ENCODE peak calls at places on chromosomes 2 and 18, in seven cellular contexts. U is dorsolateral prefrontal cortex, T is right atrium auricular region, O is kidney, J is bronchial epithelial cell, S is mucosa of descending colon, N is endodermal cell. D is an unnamed sample.

GRCh38 chr2:54054271-54054670 is 61.1 kb upstream of the ACYP2 start:
- DNase-seq in U (no peak), S (no peak), T (no peak), O (no peak), J (no peak), N (no peak), D (no peak)

GRCh38 chr2:9112079-9112721 is 94.4 kb upstream of the ASAP2 start:
- DNase-seq in O (no peak), J (peak), T (peak), U (no peak), N (no peak), S (no peak), D (no peak)

GRCh38 chr2:84494070-84494469 is 22.2 kb upstream of the DNAH6 start:
- DNase-seq in T (no peak), J (peak), U (no peak), O (no peak), S (no peak), N (no peak), D (no peak)

GRCh38 chr2:54770211-54770610 is 46.7 kb downstream of the EML6 start:
- DNase-seq in U (no peak), T (no peak), O (no peak), J (no peak), S (no peak), N (no peak), D (no peak)

GRCh38 chr2:234673961-234674759 is 177.3 kb upstream of the ARL4C start:
- DNase-seq in T (no peak), J (no peak), S (no peak), U (no peak), N (peak), O (no peak), D (no peak)

GRCh38 chr2:119549236-119549635 is 5.0 kb downstream of the CFAP221 start:
- DNase-seq in U (no peak), N (no peak), S (no peak), J (peak), T (no peak), O (no peak), D (no peak)

GRCh38 chr2:224598669-224599068 is 13.5 kb upstream of the CUL3 start:
- DNase-seq in N (no peak), O (no peak), U (no peak), J (peak), T (no peak), S (no peak), D (no peak)

GRCh38 chr2:140737006-140737405 is 1393.8 kb downstream of the LRP1B start:
- DNase-seq in N (no peak), J (no peak), T (no peak), U (no peak), S (no peak), O (no peak), D (no peak)

GRCh38 chr18:50190926-50191325 is 4.0 kb downstream of the MYO5B start:
- DNase-seq in O (no peak), J (peak), S (no peak), T (no peak), N (no peak), U (no peak), D (no peak)

GRCh38 chr2:181072486-181072885 is 92.1 kb downstream of the UBE2E3 start:
- DNase-seq in T (no peak), N (no peak), U (no peak), S (no peak), J (peak), O (no peak), D (no peak)

GRCh38 chr2:43293744-43294695 is 67.6 kb upstream of the ZFP36L2 start:
- DNase-seq in J (peak), O (no peak), S (no peak), T (peak), U (no peak), N (no peak), D (no peak)

GRCh38 chr2:216596986-216597509 is 36.2 kb upstream of the IGFBP2 start:
- DNase-seq in T (no peak), S (no peak), N (no peak), J (no peak), O (no peak), U (no peak), D (no peak)

GRCh38 chr2:9256570-9257043 is 50.0 kb downstream of the ASAP2 start:
- DNase-seq in N (peak), O (no peak), J (no peak), S (no peak), U (no peak), T (no peak), D (no peak)

GRCh38 chr2:182300603-182301002 is 126.2 kb downstream of the PDE1A start:
- DNase-seq in O (no peak), N (no peak), S (no peak), U (no peak), T (no peak), J (no peak), D (no peak)

DNA sequence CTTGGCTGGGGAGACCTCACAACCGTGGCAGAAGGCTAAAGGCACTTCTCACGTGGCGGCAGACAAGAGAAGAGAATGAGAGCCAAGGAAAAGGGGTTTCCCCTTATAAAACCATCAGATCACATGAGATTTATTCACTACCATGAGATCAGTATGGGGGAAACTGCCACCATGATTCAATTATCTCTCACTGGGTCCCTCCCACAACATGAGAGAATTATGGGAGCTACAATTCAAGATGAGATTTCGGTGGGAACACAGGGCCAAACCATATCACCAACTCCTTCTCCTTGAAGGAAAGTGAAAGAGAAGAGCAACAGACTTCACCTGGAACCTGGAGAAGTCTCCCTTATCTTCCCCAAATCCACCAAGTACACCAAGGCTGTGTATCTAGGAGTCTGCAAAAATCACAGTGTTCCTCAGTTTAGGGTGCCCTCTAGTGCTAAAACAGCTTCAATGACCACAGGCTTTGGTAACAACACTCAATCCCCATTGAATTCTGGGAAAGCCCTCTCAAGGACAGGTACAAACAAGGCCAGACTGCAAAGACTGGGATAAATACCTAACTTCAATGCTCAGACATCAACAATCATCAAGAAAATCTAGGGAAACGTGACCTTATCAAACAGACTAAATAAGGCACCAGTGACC is 148.8 kb upstream of the SRD5A2 start:
- DNase-seq in J (peak), T (no peak), U (no peak), N (peak), O (no peak), S (no peak), D (no peak)
- TF ChIP-seq CTCF in J (peak), T (no peak), U (no peak), N (peak), O (peak), S (no peak), D (peak)

GRCh38 chr2:172777431-172777830 is 41.8 kb downstream of the RAPGEF4 start:
- DNase-seq in U (no peak), O (no peak), S (no peak), T (no peak), J (no peak), N (no peak), D (no peak)

GRCh38 chr2:172782506-172783090 is 47.0 kb downstream of the RAPGEF4 start:
- DNase-seq in J (no peak), U (no peak), O (no peak), N (no peak), S (no peak), T (no peak), D (no peak)

GRCh38 chr2:172788871-172789270 is 53.2 kb downstream of the RAPGEF4 start:
- DNase-seq in U (no peak), N (no peak), O (no peak), S (no peak), J (no peak), T (no peak), D (no peak)

GRCh38 chr2:172783091-172783898 is 47.6 kb downstream of the RAPGEF4 start:
- DNase-seq in J (peak), O (peak), N (peak), T (no peak), S (no peak), U (no peak), D (peak)
- TF ChIP-seq CTCF in J (peak), O (no peak), N (peak), T (no peak), S (no peak), U (no peak), D (no peak)

GRCh38 chr2:164802095-164802744 is 39.4 kb downstream of the COBLL1 start:
- DNase-seq in J (no peak), N (no peak), U (no peak), T (no peak), O (no peak), S (no peak), D (no peak)
- TF ChIP-seq CTCF in J (no peak), N (no peak), U (no peak), T (no peak), O (no peak), S (no peak), D (no peak)

GRCh38 chr18:76847926-76848325 is 25.6 kb downstream of the ZNF236 start:
- DNase-seq in U (no peak), T (no peak), S (no peak), N (peak), O (no peak), J (peak), D (no peak)
- TF ChIP-seq CTCF in U (no peak), T (no peak), S (no peak), N (peak), O (no peak), J (no peak), D (no peak)

DNA sequence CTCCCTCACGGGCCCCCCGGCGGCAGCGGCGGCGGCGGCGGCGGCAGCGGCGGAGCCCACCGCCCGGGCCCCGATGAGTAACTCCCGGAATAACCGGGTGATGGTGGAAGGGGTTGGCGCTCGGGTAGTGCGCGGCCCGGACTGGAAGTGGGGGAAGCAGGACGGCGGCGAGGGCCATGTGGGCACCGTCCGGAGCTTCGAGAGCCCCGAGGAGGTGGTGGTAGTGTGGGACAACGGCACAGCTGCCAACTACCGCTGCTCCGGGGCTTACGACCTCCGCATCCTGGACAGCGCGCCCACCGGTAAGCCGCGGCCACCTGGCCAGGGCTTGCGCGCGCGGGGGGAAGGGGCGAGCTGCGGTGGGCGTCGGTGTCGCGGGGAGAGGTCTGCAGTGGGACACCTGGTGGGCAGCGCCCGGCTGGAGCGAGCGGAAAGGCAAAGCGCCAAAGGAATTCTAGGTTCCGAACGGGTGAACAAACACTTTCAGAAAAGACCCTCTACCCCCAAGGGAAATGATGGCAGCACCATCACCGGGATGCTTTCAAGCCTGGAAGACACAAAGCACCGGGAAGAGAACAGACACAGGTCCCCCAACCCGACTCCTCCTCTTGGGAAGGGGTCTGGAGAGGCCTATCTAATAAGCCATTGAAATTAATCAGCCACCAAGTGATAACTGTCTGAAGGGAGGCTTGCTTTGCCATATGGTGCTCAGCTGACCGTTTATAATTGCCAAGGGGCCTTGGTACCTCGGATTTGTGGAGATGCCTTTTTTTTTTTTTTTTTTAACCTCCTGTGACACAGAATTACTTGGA is 1.1 kb downstream of the MIB1 start:
- DNase-seq in N (peak), T (no peak), O (peak), U (no peak), S (no peak), J (no peak), D (peak)
- TF ChIP-seq CTCF in N (peak), T (no peak), O (no peak), U (no peak), S (no peak), J (peak), D (no peak)

GRCh38 chr2:41326801-41327200 is 721.0 kb upstream of the PKDCC start:
- DNase-seq in T (no peak), U (no peak), S (no peak), N (peak), O (no peak), J (no peak), D (no peak)
- TF ChIP-seq CTCF in T (no peak), U (no peak), S (no peak), N (no peak), O (no peak), J (no peak), D (no peak)

DNA sequence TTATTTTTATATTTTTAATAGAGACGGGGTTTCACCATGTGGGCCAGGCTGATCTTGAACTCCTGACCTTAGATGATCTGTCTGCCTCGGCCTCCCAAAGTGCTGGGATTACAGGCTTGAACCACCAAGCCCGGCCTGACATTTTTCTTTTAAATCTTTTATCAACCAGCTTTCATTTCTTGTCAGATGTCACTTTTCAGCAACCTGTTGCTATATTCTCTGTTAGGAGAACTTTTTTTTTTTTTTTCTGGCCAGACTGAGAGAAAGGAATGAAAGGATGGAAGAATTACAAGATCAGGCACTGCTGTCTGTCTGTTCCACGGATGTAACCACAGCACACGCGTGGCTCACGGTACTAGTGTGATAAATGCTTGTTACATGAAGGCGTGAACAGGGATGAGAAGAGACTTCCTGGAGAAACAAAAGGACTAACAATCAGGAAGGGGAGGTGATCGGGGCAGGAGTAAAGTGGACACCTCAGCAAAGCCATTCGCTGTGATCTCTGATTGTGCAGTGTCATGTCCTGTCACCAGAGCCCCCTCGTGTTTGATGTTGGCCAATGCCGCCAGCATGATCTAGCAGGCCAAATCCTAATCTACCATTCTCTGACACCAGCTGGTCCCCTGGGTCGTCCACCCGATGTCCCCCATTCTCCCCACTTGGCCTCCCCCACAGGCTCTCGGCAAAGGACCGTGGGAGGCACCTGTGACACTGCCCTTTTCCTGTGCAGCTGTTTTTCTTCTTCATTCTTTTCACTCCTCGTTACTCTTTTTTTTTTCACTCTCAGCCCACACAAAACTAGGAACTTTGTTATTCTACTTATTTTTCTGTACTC is 146.6 kb downstream of the TGIF1 start:
- DNase-seq in O (peak), J (peak), N (peak), T (peak), U (no peak), S (peak), D (peak)
- TF ChIP-seq CTCF in O (no peak), J (peak), N (peak), T (peak), U (peak), S (no peak), D (peak)